ENCODE peak calls at places on chromosomes 6 and 20, in nine cellular contexts. V is BJ; K is esophagus squamous epithelium; O is stimulated activated naive CD8-positive, alpha-beta T cell treated with anti-CD3 and anti-CD28 coated beads, Interleukin-15, Interleukin-2, amounts not matched to agents 100 U/mL and 50 U/mL, for 24 hours; X is left colon; W is activated effector memory CD4-positive, alpha-beta T cell treated with anti-CD3 and anti-CD28 coated beads, Interleukin-2, amount 50 U/mL, for 16 hours; J is activated T-cell treated with anti-CD3 and anti-CD28 coated beads, Interleukin-2, amount 50 U/mL, for 72 hours; E is hippocampal formation; Z is activated CD4-positive, alpha-beta T cell treated with anti-CD3 and anti-CD28 coated beads for 36 hours. D is an unnamed sample.

GRCh38 chr20:61442075-61442670 is 190.1 kb downstream of the CDH4 start:
- DNase-seq in E (no peak), K (no peak), V (no peak), Z (no peak), X (no peak), O (no peak), W (no peak), J (no peak), D (no peak)

GRCh38 chr6:14189122-14189521 is 71.5 kb downstream of the CD83 start:
- DNase-seq in V (no peak), E (no peak), K (no peak), J (no peak), Z (no peak), W (no peak), O (no peak), X (no peak), D (no peak)

GRCh38 chr6:8017276-8017701 is 46.9 kb downstream of the BLOC1S5 start:
- DNase-seq in J (peak), Z (peak), V (no peak), X (no peak), E (no peak), O (no peak), W (no peak), K (no peak), D (no peak)

GRCh38 chr20:61976650-61977332 is 88.9 kb downstream of the TAF4 start:
- DNase-seq in E (no peak), X (no peak), J (no peak), V (no peak), W (peak), K (no peak), Z (no peak), O (no peak), D (peak)

GRCh38 chr20:50737352-50737751 is 6.0 kb downstream of the PARD6B start:
- DNase-seq in J (no peak), Z (no peak), W (no peak), E (no peak), O (no peak), K (no peak), X (no peak), V (no peak), D (no peak)

GRCh38 chr6:165562421-165563090 is 100.5 kb downstream of the PDE10A start:
- DNase-seq in X (no peak), O (no peak), E (no peak), J (no peak), Z (no peak), V (no peak), K (no peak), W (no peak), D (no peak)

GRCh38 chr6:166097914-166098522 is 69.6 kb downstream of the TBXT start:
- DNase-seq in J (peak), V (no peak), O (peak), K (no peak), W (peak), X (peak), E (peak), Z (peak), D (peak)

GRCh38 chr6:75065524-75065923 is 140.3 kb downstream of the COL12A1 start:
- DNase-seq in J (no peak), V (no peak), Z (no peak), W (no peak), E (no peak), O (no peak), X (no peak), K (no peak), D (no peak)

GRCh38 chr6:140554421-140554820 is 1180.0 kb upstream of the CITED2 start:
- DNase-seq in K (no peak), Z (no peak), J (no peak), O (no peak), W (no peak), X (no peak), E (no peak), V (no peak), D (no peak)

GRCh38 chr6:41692080-41692675 is 43.2 kb downstream of the TFEB start:
- DNase-seq in E (no peak), V (no peak), O (no peak), X (no peak), J (no peak), W (peak), Z (no peak), K (no peak), D (no peak)

GRCh38 chr6:10146723-10147451 is 268.0 kb downstream of the TFAP2A start:
- DNase-seq in Z (peak), O (no peak), V (no peak), K (no peak), X (no peak), E (peak), W (no peak), J (peak), D (no peak)

GRCh38 chr6:288861-289260 is 3.4 kb upstream of the DUSP22 start:
- DNase-seq in Z (no peak), O (no peak), J (no peak), X (no peak), V (no peak), E (no peak), K (no peak), W (no peak), D (no peak)

GRCh38 chr20:23024701-23025100 is 10.4 kb upstream of the SSTR4 start:
- DNase-seq in K (no peak), V (no peak), W (no peak), Z (no peak), O (no peak), J (no peak), E (no peak), X (no peak), D (no peak)

GRCh38 chr6:34067814-34068213 is 78.1 kb downstream of the GRM4 start:
- DNase-seq in W (no peak), X (no peak), O (no peak), V (no peak), E (no peak), J (no peak), K (no peak), Z (peak), D (no peak)